ENCODE peak calls at places on chromosome 19, in nine cellular contexts. J is WERI-Rb-1; Q is CD4-positive, alpha-beta T cell; I is fibroblast of the aortic adventitia; C is OCI-LY7; L is fibroblast of pulmonary artery; O is tibial artery; R is psoas muscle; M is Calu3. F is an unnamed sample.

GRCh38 chr19:7549749-7550148 is 14.2 kb downstream of the PNPLA6 start:
- DNase-seq in J (no peak), Q (no peak), I (no peak), C (no peak), L (no peak), O (no peak), R (no peak), M (no peak), F (no peak)

GRCh38 chr19:5035817-5036732 is 67.2 kb downstream of the KDM4B start:
- DNase-seq in J (no peak), Q (no peak), I (no peak), C (no peak), L (no peak), O (no peak), R (no peak), M (no peak), F (no peak)

GRCh38 chr19:6599866-6600454 is 9.0 kb upstream of the CD70 start:
- DNase-seq in J (no peak), Q (no peak), I (no peak), C (no peak), L (no peak), O (no peak), R (no peak), M (no peak), F (no peak)

GRCh38 chr19:17090501-17091074 is 15.0 kb downstream of the MYO9B start:
- DNase-seq in J (no peak), Q (no peak), I (no peak), C (no peak), L (peak), O (no peak), R (no peak), M (no peak), F (no peak)

GRCh38 chr19:55585658-55586339 is 5.2 kb upstream of the ZNF579 start:
- DNase-seq in J (peak), Q (peak), I (peak), C (peak), L (peak), O (no peak), R (peak), M (peak), F (peak)

GRCh38 chr19:17321655-17322489 is 12.5 kb downstream of the DDA1 start:
- DNase-seq in J (no peak), Q (no peak), I (no peak), C (no peak), L (no peak), O (no peak), R (no peak), M (no peak), F (no peak)

GRCh38 chr19:44745386-44745831 is 3.1 kb upstream of the BCL3 start:
- DNase-seq in J (no peak), Q (no peak), I (peak), C (no peak), L (peak), O (peak), R (peak), M (peak), F (peak)

GRCh38 chr19:46495789-46496099 is at the start of gene PNMA8B:
- DNase-seq in J (peak), Q (peak), I (peak), C (peak), L (peak), O (no peak), R (peak), M (no peak), F (peak)

GRCh38 chr19:17170538-17171297 is 44.4 kb upstream of the USE1 start:
- DNase-seq in J (no peak), Q (no peak), I (no peak), C (peak), L (no peak), O (no peak), R (no peak), M (no peak), F (no peak)

GRCh38 chr19:11047856-11048255 is 41.4 kb upstream of the LDLR start:
- DNase-seq in J (no peak), Q (no peak), I (no peak), C (peak), L (no peak), O (no peak), R (no peak), M (no peak), F (no peak)

GRCh38 chr19:42857544-42857867 is 22.0 kb downstream of the PSG1 start:
- DNase-seq in J (no peak), Q (no peak), I (no peak), C (no peak), L (no peak), O (no peak), R (no peak), M (no peak), F (no peak)
- TF ChIP-seq CTCF in J (no peak), Q (no peak), I (no peak), C (peak), L (no peak), O (no peak), R (no peak), M (no peak), F (no peak)

GRCh38 chr19:23440791-23441190 is 45.5 kb upstream of the ZNF91 start:
- DNase-seq in J (peak), Q (no peak), I (no peak), C (peak), L (no peak), O (no peak), R (no peak), M (peak), F (no peak)
- TF ChIP-seq CTCF in J (peak), Q (peak), I (peak), C (peak), L (peak), O (peak), R (peak), M (peak), F (peak)

DNA sequence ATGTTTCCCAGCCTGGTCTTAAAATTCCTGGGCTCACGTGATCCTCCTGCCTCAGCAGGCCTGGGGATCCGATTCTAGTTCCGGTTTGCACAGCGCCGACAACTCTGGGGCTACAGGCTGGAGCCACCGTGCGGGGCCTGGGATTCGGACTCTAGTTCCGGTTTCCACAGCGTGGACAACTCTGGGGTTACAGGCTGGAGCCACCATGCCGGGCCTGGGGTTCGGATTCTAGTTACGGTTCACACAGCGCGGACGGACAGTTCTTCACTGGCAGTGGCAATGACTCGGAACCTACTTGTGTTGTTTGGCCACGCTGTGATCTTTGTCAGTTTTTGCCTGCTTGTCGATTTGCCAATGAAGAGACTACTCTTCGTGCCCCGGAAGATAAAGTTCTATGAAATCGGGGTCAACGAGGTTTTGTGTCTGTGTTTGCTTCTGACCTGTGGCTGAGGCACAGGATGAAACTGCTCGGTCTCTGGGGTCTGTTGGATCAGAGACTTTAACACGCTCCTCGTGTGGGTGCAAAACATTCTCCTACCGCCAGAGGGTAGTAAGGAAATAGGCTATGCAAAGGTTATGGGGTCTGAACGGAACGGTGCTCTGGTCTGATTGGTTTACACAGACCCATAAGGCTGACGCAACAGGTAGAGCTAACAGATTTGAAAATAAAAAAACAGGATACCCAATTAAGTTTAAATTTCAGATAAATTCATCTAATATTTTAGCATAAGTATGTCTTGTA is 12.1 kb upstream of the ZSCAN1 start:
- DNase-seq in J (peak), Q (no peak), I (peak), C (no peak), L (peak), O (peak), R (no peak), M (no peak), F (peak)
- TF ChIP-seq CTCF in J (peak), Q (no peak), I (peak), C (no peak), L (peak), O (peak), R (peak), M (no peak), F (peak)

GRCh38 chr19:13826652-13827235 is 31.5 kb downstream of the ZSWIM4 start:
- DNase-seq in J (no peak), Q (no peak), I (no peak), C (no peak), L (no peak), O (no peak), R (no peak), M (no peak), F (no peak)

GRCh38 chr19:13824703-13825102 is 29.5 kb downstream of the ZSWIM4 start:
- DNase-seq in J (no peak), Q (no peak), I (no peak), C (no peak), L (no peak), O (no peak), R (no peak), M (no peak), F (no peak)

GRCh38 chr19:13823901-13824300 is 28.7 kb downstream of the ZSWIM4 start:
- DNase-seq in J (no peak), Q (no peak), I (no peak), C (no peak), L (no peak), O (no peak), R (no peak), M (no peak), F (no peak)

GRCh38 chr19:13827656-13828055 is 32.4 kb downstream of the ZSWIM4 start:
- DNase-seq in J (peak), Q (no peak), I (no peak), C (no peak), L (no peak), O (no peak), R (no peak), M (no peak), F (no peak)

GRCh38 chr19:13825489-13826475 is 30.5 kb downstream of the ZSWIM4 start:
- DNase-seq in J (peak), Q (no peak), I (no peak), C (peak), L (no peak), O (no peak), R (no peak), M (no peak), F (no peak)
- TF ChIP-seq CTCF in J (peak), Q (no peak), I (no peak), C (peak), L (peak), O (no peak), R (no peak), M (no peak), F (no peak)

F was measured in fibroblast of lung.